ENCODE peak calls at places on chromosomes 1 and 21, in nine cellular contexts. V, W, Q, N, C, J, I, G and D are unnamed samples.
A peak's percentile ranks its signal among the peaks of the same experiment; 100 is the strongest.

GRCh38 chr1:14183312-14183711 is 415.2 kb upstream of the KAZN start:
- DNase-seq in V (no peak), W (no peak), Q (no peak), N (no peak), C (no peak), J (no peak), I (no peak), G (no peak), D (no peak)

GRCh38 chr1:242690849-242691602 is 166.5 kb upstream of the PLD5 start:
- DNase-seq in V (no peak), W (no peak), Q (no peak), N (no peak), C (no peak), J (no peak), I (no peak), G (no peak), D (no peak)

GRCh38 chr1:31372051-31372450 is 825 bp downstream of the FABP3 start:
- DNase-seq in V (no peak), W (no peak), Q (no peak), N (no peak), C (no peak), J (no peak), I (no peak), G (no peak), D (no peak)

GRCh38 chr1:14292533-14292932 is 306.0 kb upstream of the KAZN start:
- DNase-seq in V (no peak), W (no peak), Q (no peak), N (no peak), C (no peak), J (no peak), I (no peak), G (no peak), D (no peak)

GRCh38 chr1:6113745-6114144 is 66.4 kb downstream of the CHD5 start:
- DNase-seq in V (no peak), W (no peak), Q (no peak), N (no peak), C (peak; percentile 9), J (no peak), I (no peak), G (no peak), D (peak; percentile 5)

GRCh38 chr1:244388961-244389360 is 62.7 kb downstream of the ADSS2 start:
- DNase-seq in V (no peak), W (no peak), Q (no peak), N (no peak), C (no peak), J (no peak), I (no peak), G (no peak), D (no peak)

GRCh38 chr1:34113887-34114286 is 51.1 kb downstream of the CSMD2 start:
- DNase-seq in V (peak; percentile 40), W (no peak), Q (no peak), N (no peak), C (no peak), J (peak; percentile 45), I (no peak), G (no peak), D (no peak)

GRCh38 chr21:45536301-45537081 is 5.7 kb downstream of the SLC19A1 start:
- DNase-seq in V (no peak), W (no peak), Q (no peak), N (no peak), C (peak; percentile 46), J (no peak), I (no peak), G (peak; percentile 95), D (peak; percentile 39)

GRCh38 chr21:44279621-44280260 is 5.9 kb upstream of the AIRE start:
- DNase-seq in V (no peak), W (no peak), Q (no peak), N (no peak), C (peak; percentile 15), J (no peak), I (no peak), G (no peak), D (peak; percentile 20)

DNA sequence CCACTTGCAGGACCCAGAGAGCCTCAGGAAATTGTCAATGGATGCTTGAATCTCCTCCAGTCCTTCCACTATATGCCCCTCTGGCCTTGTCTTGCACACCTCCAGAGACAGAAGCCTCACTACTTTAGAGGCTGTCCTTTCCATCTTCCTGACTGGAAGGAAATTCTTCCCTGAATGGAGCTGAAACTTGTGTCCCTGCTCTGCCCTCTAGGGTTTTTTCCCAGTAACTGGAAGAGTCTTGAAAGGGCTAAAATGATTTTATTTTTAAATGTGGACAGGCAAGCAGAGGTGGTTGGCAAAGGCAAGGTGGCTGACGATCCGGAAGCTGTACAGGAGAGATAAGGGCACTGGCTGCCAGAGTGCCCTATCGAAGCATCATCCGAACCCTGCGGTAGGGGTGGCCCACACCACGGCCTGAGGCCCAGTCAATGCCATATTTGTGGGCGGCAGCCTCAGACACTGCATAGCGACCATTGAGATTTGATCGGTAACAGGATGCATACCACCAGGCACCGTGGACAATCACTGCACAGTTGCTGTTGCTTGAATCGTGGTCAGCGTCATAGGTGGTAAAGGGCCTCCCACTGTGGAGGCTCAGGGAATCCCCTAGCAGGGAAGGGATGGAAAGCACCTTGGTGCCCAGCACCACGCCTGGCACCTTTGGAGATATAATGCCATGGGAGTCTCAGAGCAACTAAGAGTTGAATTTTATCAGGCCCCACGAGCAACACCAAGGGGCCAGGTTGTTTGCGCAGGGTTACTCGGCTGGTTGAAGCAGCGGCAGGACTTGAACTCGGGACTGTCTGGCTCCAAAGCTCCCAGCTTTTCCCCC is 2.3 kb upstream of the MAP3K6 start:
- DNase-seq in V (no peak), W (no peak), Q (no peak), N (no peak), C (no peak), J (peak; percentile 44), I (no peak), G (no peak), D (no peak)
- TF ChIP-seq CTCF in V (peak; percentile 15), W (no peak), Q (peak; percentile 18), N (no peak), C (no peak), J (peak; percentile 54), I (peak; percentile 17), G (no peak), D (no peak)

DNA sequence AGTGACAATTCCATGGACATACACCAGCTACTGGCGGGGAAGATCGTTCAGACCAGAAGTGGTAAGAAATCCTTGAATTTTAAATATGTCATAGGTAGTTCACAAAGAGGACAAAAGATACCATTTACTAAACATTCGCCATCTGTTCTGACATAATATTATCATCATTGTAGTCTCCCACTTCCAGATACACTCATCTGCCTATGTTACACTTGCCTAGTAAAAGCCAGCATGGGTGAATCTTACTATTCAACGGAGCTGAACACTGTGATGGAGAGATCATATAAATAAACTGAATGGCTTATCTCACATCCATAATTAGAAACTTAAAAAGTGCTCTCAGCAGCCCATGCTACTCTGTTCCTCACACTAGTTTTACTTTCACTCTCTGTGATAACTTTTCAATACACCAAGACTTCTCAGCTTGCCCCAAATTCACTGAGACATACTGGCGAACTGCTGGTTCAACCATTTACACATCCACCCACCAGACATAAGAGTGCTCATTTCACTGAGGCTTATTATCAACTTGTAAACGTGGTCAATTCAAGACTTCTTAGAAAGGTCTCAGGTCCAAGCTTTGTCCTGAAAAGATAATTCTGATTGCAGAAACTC is 463 bp upstream of the PRRC2C start:
- DNase-seq in V (no peak), W (peak; percentile 58), Q (no peak), N (no peak), C (no peak), J (no peak), I (no peak), G (no peak), D (no peak)
- TF ChIP-seq CTCF in V (no peak), W (no peak), Q (no peak), N (no peak), C (no peak), J (peak; percentile 98), I (no peak), G (no peak), D (no peak)

DNA sequence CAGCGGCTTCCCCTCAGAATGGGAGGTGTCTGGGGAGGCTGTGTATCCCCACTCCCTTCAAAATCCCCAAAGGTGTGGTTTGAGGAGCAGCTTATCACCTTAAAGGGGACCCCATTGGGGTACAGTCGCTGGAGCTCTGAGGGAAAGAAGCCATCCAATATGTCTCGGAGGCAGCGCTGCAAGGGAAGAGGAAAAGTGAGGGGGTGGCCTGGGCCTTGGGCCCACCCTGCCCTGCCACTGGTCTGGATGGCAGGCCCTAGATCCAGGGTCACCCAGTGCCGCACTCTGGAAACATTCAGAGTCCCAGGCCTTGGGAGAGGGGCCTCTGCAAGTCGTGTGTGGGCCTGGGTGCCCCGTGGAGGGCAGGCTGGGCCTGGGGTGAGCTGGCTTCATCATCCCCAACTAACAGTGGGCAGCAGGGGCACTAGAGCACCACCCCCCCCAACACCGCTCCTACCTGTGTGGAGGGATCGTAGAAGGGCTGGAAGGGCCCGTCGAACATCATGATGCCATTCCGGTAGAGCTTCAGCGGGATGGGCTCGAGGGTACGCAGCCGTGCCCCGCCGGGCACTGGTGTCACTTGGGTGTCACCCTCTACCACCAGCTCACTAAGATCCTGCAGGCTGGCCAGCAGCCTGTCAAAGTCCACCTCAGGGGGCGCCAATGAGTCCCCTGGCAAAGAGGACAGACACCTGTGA is 5.6 kb downstream of the SH3BGRL3 start:
- DNase-seq in V (peak; percentile 76), W (peak; percentile 63), Q (peak; percentile 56), N (no peak), C (peak; percentile 74), J (peak; percentile 62), I (no peak), G (peak; percentile 78), D (peak; percentile 59)
- TF ChIP-seq CTCF in V (peak; percentile 28), W (peak; percentile 43), Q (peak; percentile 55), N (peak; percentile 2), C (peak; percentile 18), J (peak; percentile 68), I (peak; percentile 51), G (peak; percentile 77), D (peak; percentile 1)

GRCh38 chr1:86416343-86416742 is 7.6 kb upstream of the CLCA2 start:
- DNase-seq in V (no peak), W (no peak), Q (no peak), N (no peak), C (peak; percentile 60), J (no peak), I (no peak), G (no peak), D (no peak)

GRCh38 chr1:86423473-86423872 is 498 bp upstream of the CLCA2 start:
- DNase-seq in V (no peak), W (no peak), Q (no peak), N (no peak), C (no peak), J (no peak), I (no peak), G (no peak), D (no peak)

GRCh38 chr1:86423873-86424272 is at the start of gene CLCA2:
- DNase-seq in V (no peak), W (no peak), Q (no peak), N (no peak), C (no peak), J (no peak), I (no peak), G (no peak), D (no peak)

GRCh38 chr1:86421601-86422280 is 2.2 kb upstream of the CLCA2 start:
- DNase-seq in V (no peak), W (no peak), Q (no peak), N (no peak), C (no peak), J (peak; percentile 57), I (no peak), G (no peak), D (no peak)

GRCh38 chr1:86419277-86419903 is 4.6 kb upstream of the CLCA2 start:
- DNase-seq in V (no peak), W (peak; percentile 69), Q (no peak), N (no peak), C (no peak), J (peak; percentile 64), I (no peak), G (peak; percentile 27), D (no peak)
- TF ChIP-seq CTCF in V (no peak), W (peak; percentile 54), Q (peak; percentile 46), N (no peak), C (no peak), J (peak; percentile 75), I (peak; percentile 73), G (peak; percentile 46), D (no peak)